ENCODE peak calls at places on chromosomes 1 and 21, in four cellular contexts. One of them, this sample, is unnamed.

GRCh38 chr1:19011832-19012231 is 55.4 kb upstream of the IFFO2 start:
- DNase-seq in posterior cingulate gyrus: no peak
- DNase-seq in T follicular helper cell: no peak
- DNase-seq in GM12892: no peak
- DNase-seq in this sample: no peak

GRCh38 chr21:45098867-45099266 is 24.5 kb downstream of the ADARB1 start:
- DNase-seq in posterior cingulate gyrus: no peak
- DNase-seq in T follicular helper cell: no peak
- DNase-seq in GM12892: no peak
- DNase-seq in this sample: no peak

GRCh38 chr1:215992620-215993019 is 425.5 kb downstream of the KCTD3 start:
- DNase-seq in posterior cingulate gyrus: no peak
- DNase-seq in T follicular helper cell: no peak
- DNase-seq in GM12892: no peak
- DNase-seq in this sample: no peak

GRCh38 chr1:54887665-54888071 is 673 bp upstream of the DHCR24 start:
- DNase-seq in posterior cingulate gyrus: peak; percentile 65
- DNase-seq in T follicular helper cell: no peak
- DNase-seq in GM12892: no peak
- DNase-seq in this sample: no peak

GRCh38 chr1:11289064-11289463 is 16.1 kb downstream of the UBIAD1 start:
- DNase-seq in posterior cingulate gyrus: no peak
- DNase-seq in T follicular helper cell: no peak
- DNase-seq in GM12892: no peak
- DNase-seq in this sample: no peak

GRCh38 chr1:37498872-37499617 is 15.5 kb downstream of the MEAF6 start:
- DNase-seq in posterior cingulate gyrus: no peak
- DNase-seq in T follicular helper cell: no peak
- DNase-seq in GM12892: no peak
- DNase-seq in this sample: no peak

GRCh38 chr1:36257375-36257767 is 33.1 kb downstream of the THRAP3 start:
- DNase-seq in posterior cingulate gyrus: no peak
- DNase-seq in T follicular helper cell: no peak
- DNase-seq in GM12892: peak; percentile 21
- DNase-seq in this sample: no peak

GRCh38 chr1:100265562-100265930 is 470 bp upstream of the RTCA start:
- DNase-seq in posterior cingulate gyrus: peak; percentile 7
- DNase-seq in T follicular helper cell: no peak
- DNase-seq in GM12892: no peak
- DNase-seq in this sample: no peak

GRCh38 chr1:223217781-223218180 is 74.7 kb upstream of the TLR5 start:
- DNase-seq in posterior cingulate gyrus: no peak
- DNase-seq in T follicular helper cell: no peak
- DNase-seq in GM12892: no peak
- DNase-seq in this sample: no peak

GRCh38 chr1:17339521-17339920 is 31.5 kb downstream of the PADI4 start:
- DNase-seq in posterior cingulate gyrus: no peak
- DNase-seq in T follicular helper cell: no peak
- DNase-seq in GM12892: no peak
- DNase-seq in this sample: no peak

GRCh38 chr1:22850681-22851080 is 122.0 kb downstream of the LACTBL1 start:
- DNase-seq in posterior cingulate gyrus: peak; percentile 77
- DNase-seq in T follicular helper cell: no peak
- DNase-seq in GM12892: no peak
- DNase-seq in this sample: no peak

GRCh38 chr1:77562596-77563154 is 119.8 kb downstream of the ZZZ3 start:
- DNase-seq in posterior cingulate gyrus: no peak
- DNase-seq in T follicular helper cell: no peak
- DNase-seq in GM12892: no peak
- DNase-seq in this sample: no peak

GRCh38 chr1:23727362-23727811 is 15.9 kb upstream of the ELOA start:
- DNase-seq in posterior cingulate gyrus: peak; percentile 24
- DNase-seq in T follicular helper cell: no peak
- DNase-seq in GM12892: no peak
- DNase-seq in this sample: no peak

GRCh38 chr1:167105841-167106461 is 12.1 kb downstream of the STYXL2 start:
- DNase-seq in posterior cingulate gyrus: no peak
- DNase-seq in T follicular helper cell: no peak
- DNase-seq in GM12892: no peak
- DNase-seq in this sample: no peak

GRCh38 chr21:37509802-37510393 is 143.3 kb downstream of the DYRK1A start:
- DNase-seq in posterior cingulate gyrus: no peak
- DNase-seq in T follicular helper cell: no peak
- DNase-seq in GM12892: no peak
- DNase-seq in this sample: no peak

GRCh38 chr1:183554577-183554976 is 35.7 kb downstream of the NCF2 start:
- DNase-seq in posterior cingulate gyrus: no peak
- DNase-seq in T follicular helper cell: no peak
- DNase-seq in GM12892: no peak
- DNase-seq in this sample: no peak

GRCh38 chr1:170692866-170693575 is 29.1 kb downstream of the PRRX1 start:
- DNase-seq in posterior cingulate gyrus: no peak
- DNase-seq in T follicular helper cell: no peak
- DNase-seq in GM12892: no peak
- DNase-seq in this sample: no peak

GRCh38 chr1:50416150-50416527 is 7.1 kb downstream of the DMRTA2 start:
- DNase-seq in posterior cingulate gyrus: no peak
- DNase-seq in T follicular helper cell: no peak
- DNase-seq in GM12892: no peak
- DNase-seq in this sample: no peak

GRCh38 chr1:221865808-221866207 is 123.9 kb upstream of the DUSP10 start:
- DNase-seq in posterior cingulate gyrus: no peak
- DNase-seq in T follicular helper cell: no peak
- DNase-seq in GM12892: no peak
- DNase-seq in this sample: no peak

GRCh38 chr1:115764541-115764940 is 4.0 kb downstream of the CASQ2 start:
- DNase-seq in posterior cingulate gyrus: no peak
- DNase-seq in T follicular helper cell: no peak
- DNase-seq in GM12892: no peak
- DNase-seq in this sample: no peak

GRCh38 chr21:42387843-42388242 is 8.0 kb downstream of the TMPRSS3 start:
- DNase-seq in posterior cingulate gyrus: no peak
- DNase-seq in T follicular helper cell: no peak
- DNase-seq in GM12892: no peak
- DNase-seq in this sample: no peak

GRCh38 chr1:198837276-198838021 is 198.6 kb downstream of the PTPRC start:
- DNase-seq in posterior cingulate gyrus: no peak
- DNase-seq in T follicular helper cell: no peak
- DNase-seq in GM12892: no peak
- DNase-seq in this sample: no peak

GRCh38 chr1:226443439-226443838 is 35.5 kb upstream of the PARP1 start:
- DNase-seq in posterior cingulate gyrus: no peak
- DNase-seq in T follicular helper cell: no peak
- DNase-seq in GM12892: no peak
- DNase-seq in this sample: no peak

This sample was measured in GM12878.